ENCODE peak calls at places on chromosomes 4 and X, in nine cellular contexts. Z is NCI-H1436; Q is HT1080; T is WTC11; O is ELR; W is effector CD4-positive, alpha-beta T cell; D is myocyte; E is NCI-H510A treated with DMSO at 0.1 percent for 48 hours; H is Right ventricle myocardium inferior. P is an unnamed sample.

GRCh38 chr4:48930654-48931053 is 24.1 kb upstream of the OCIAD2 start:
- DNase-seq in T (no peak), Z (peak), H (no peak), Q (no peak), D (no peak), O (no peak), E (no peak), W (no peak), P (peak)

GRCh38 chrX:27336466-27337091 is 126.6 kb downstream of the PPP4R3C start:
- DNase-seq in E (peak), T (peak), O (peak), H (no peak), Z (no peak), D (peak), Q (peak), W (peak), P (peak)

GRCh38 chr4:105440890-105441289 is 33.0 kb downstream of the PPA2 start:
- DNase-seq in E (no peak), D (no peak), H (no peak), T (no peak), Z (no peak), O (peak), W (no peak), Q (no peak), P (no peak)

GRCh38 chrX:33188881-33189280 is 22.5 kb downstream of the DMD start:
- DNase-seq in O (no peak), H (no peak), Q (no peak), W (no peak), T (no peak), D (no peak), Z (no peak), E (no peak), P (no peak)

GRCh38 chr4:15855804-15856475 is 77.8 kb downstream of the CD38 start:
- DNase-seq in W (no peak), H (peak), T (no peak), Z (no peak), Q (peak), D (no peak), O (no peak), E (no peak), P (no peak)

GRCh38 chrX:119325456-119325855 is 73.7 kb upstream of the SLC25A43 start:
- DNase-seq in O (no peak), W (no peak), E (no peak), Q (peak), D (no peak), Z (no peak), T (no peak), H (no peak), P (no peak)

GRCh38 chr4:104848597-104849225 is 298.0 kb upstream of the TET2 start:
- DNase-seq in Q (no peak), W (no peak), E (no peak), O (no peak), T (no peak), H (no peak), D (no peak), Z (no peak), P (no peak)

GRCh38 chr4:185127021-185127925 is 15.8 kb upstream of the SLC25A4 start:
- DNase-seq in T (peak), Q (no peak), W (no peak), Z (no peak), D (no peak), H (peak), O (peak), E (peak), P (no peak)

GRCh38 chrX:118181030-118181429 is 64.4 kb upstream of the KLHL13 start:
- DNase-seq in E (no peak), Z (no peak), H (no peak), W (no peak), T (no peak), O (no peak), D (peak), Q (peak), P (no peak)

GRCh38 chr4:26176621-26177121 is 144.1 kb upstream of the RBPJ start:
- DNase-seq in H (no peak), E (no peak), O (peak), T (no peak), Z (no peak), D (peak), Q (no peak), W (no peak), P (no peak)

GRCh38 chrX:33840176-33840575 is 291.9 kb downstream of the FAM47A start:
- DNase-seq in T (no peak), O (no peak), E (no peak), Q (peak), W (no peak), Z (peak), H (no peak), D (peak), P (no peak)